ENCODE peak calls at places on chromosomes 13 and 19, in nine cellular contexts. X, H, R, Q, N, T, P, W and Y are unnamed samples.

GRCh38 chr13:23771966-23772365 is 117.2 kb downstream of the MIPEP start:
- DNase-seq in X (no peak), R (no peak), T (no peak), Q (no peak), W (peak), P (peak), H (no peak), N (peak), Y (peak)

GRCh38 chr13:92842145-92842544 is 384.5 kb upstream of the GPC6 start:
- DNase-seq in T (peak), N (no peak), H (no peak), R (no peak), Q (no peak), X (no peak), P (peak), W (peak), Y (peak)

GRCh38 chr19:43682824-43683661 is 13.1 kb upstream of the PLAUR start:
- DNase-seq in W (no peak), T (no peak), R (no peak), N (no peak), X (no peak), H (no peak), P (no peak), Q (no peak), Y (no peak)

GRCh38 chr19:56076413-56076998 is 44.6 kb downstream of the ZNF787 start:
- DNase-seq in H (peak), Q (no peak), P (no peak), T (peak), W (peak), N (peak), X (peak), R (peak), Y (peak)

GRCh38 chr19:1076951-1077350 is 10.0 kb downstream of the ARHGAP45 start:
- DNase-seq in N (no peak), P (no peak), R (peak), X (peak), Q (peak), T (no peak), W (no peak), H (peak), Y (no peak)

GRCh38 chr19:57110592-57111328 is 9.0 kb upstream of the USP29 start:
- DNase-seq in X (no peak), W (no peak), N (no peak), T (no peak), P (no peak), H (peak), Q (no peak), R (no peak), Y (no peak)

GRCh38 chr13:76148374-76148773 is 512.2 kb downstream of the LMO7 start:
- DNase-seq in T (no peak), H (no peak), P (no peak), N (no peak), W (no peak), X (no peak), Q (no peak), R (no peak), Y (no peak)

GRCh38 chr13:23941216-23941615 is 43.9 kb upstream of the C1QTNF9B start:
- DNase-seq in T (no peak), X (no peak), R (no peak), H (no peak), P (no peak), Q (no peak), W (no peak), N (no peak), Y (no peak)

GRCh38 chr13:73556902-73557301 is 498.1 kb downstream of the KLF5 start:
- DNase-seq in X (no peak), Q (no peak), H (no peak), R (no peak), T (no peak), P (peak), N (no peak), W (no peak), Y (no peak)

GRCh38 chr19:45172173-45172572 is 5.9 kb downstream of the TRAPPC6A start:
- DNase-seq in R (no peak), T (no peak), X (no peak), P (no peak), Q (no peak), W (no peak), H (no peak), N (no peak), Y (no peak)

GRCh38 chr13:24281188-24282008 is 28.0 kb upstream of the C1QTNF9 start:
- DNase-seq in H (no peak), T (no peak), Q (no peak), N (no peak), P (no peak), W (no peak), X (no peak), R (no peak), Y (no peak)

GRCh38 chr19:57302020-57302465 is 18.2 kb upstream of the ZNF543 start:
- DNase-seq in X (no peak), N (no peak), R (no peak), P (peak), H (peak), Q (no peak), T (peak), W (peak), Y (peak)

GRCh38 chr19:50909240-50910070 is 1.7 kb downstream of the KLK4 start:
- DNase-seq in X (no peak), T (no peak), Q (peak), H (peak), R (no peak), W (no peak), N (peak), P (no peak), Y (no peak)

GRCh38 chr13:43564941-43565340 is 221.8 kb downstream of the ENOX1 start:
- DNase-seq in Q (no peak), P (no peak), X (no peak), T (no peak), W (no peak), H (no peak), N (no peak), R (no peak), Y (no peak)

GRCh38 chr19:55809381-55810058 is 22.3 kb downstream of the NLRP11 start:
- DNase-seq in W (peak), P (no peak), Q (peak), T (peak), H (peak), X (no peak), N (no peak), R (no peak), Y (peak)

GRCh38 chr19:6800991-6801396 is 28.5 kb downstream of the VAV1 start:
- DNase-seq in X (no peak), Q (no peak), H (no peak), W (peak), T (peak), N (no peak), R (no peak), P (peak), Y (peak)

GRCh38 chr19:35045667-35046300 is 4.3 kb downstream of the HPN start:
- DNase-seq in W (peak), T (no peak), Q (no peak), X (no peak), H (peak), R (peak), P (no peak), N (no peak), Y (peak)

GRCh38 chr13:46071590-46072249 is 19.2 kb upstream of the ZC3H13 start:
- DNase-seq in T (no peak), X (no peak), N (no peak), W (no peak), R (no peak), P (no peak), Q (no peak), H (peak), Y (no peak)

GRCh38 chr19:40740747-40741146 is 9.5 kb downstream of the ACTMAP start:
- DNase-seq in Q (no peak), H (no peak), N (no peak), R (no peak), W (peak), X (no peak), T (peak), P (no peak), Y (peak)

GRCh38 chr19:55446060-55446459 is 3.0 kb upstream of the SHISA7 start:
- DNase-seq in H (no peak), Q (no peak), W (no peak), X (no peak), N (no peak), R (no peak), T (no peak), P (no peak), Y (no peak)

GRCh38 chr13:97234236-97234635 is 12.1 kb downstream of the MBNL2 start:
- DNase-seq in H (no peak), P (no peak), R (no peak), Q (no peak), W (no peak), N (no peak), X (no peak), T (no peak), Y (no peak)

GRCh38 chr13:51549050-51549449 is 35.2 kb upstream of the WDFY2 start:
- DNase-seq in P (no peak), T (no peak), N (no peak), Q (peak), H (peak), R (no peak), X (no peak), W (no peak), Y (no peak)

GRCh38 chr13:25679936-25680335 is 308.2 kb downstream of the ATP8A2 start:
- DNase-seq in P (no peak), T (no peak), Q (no peak), X (no peak), W (no peak), H (no peak), N (no peak), R (no peak), Y (no peak)

GRCh38 chr13:73079359-73079758 is 20.6 kb downstream of the KLF5 start:
- DNase-seq in T (no peak), W (no peak), Q (no peak), N (no peak), H (no peak), X (no peak), R (no peak), P (no peak), Y (no peak)

DNA sequence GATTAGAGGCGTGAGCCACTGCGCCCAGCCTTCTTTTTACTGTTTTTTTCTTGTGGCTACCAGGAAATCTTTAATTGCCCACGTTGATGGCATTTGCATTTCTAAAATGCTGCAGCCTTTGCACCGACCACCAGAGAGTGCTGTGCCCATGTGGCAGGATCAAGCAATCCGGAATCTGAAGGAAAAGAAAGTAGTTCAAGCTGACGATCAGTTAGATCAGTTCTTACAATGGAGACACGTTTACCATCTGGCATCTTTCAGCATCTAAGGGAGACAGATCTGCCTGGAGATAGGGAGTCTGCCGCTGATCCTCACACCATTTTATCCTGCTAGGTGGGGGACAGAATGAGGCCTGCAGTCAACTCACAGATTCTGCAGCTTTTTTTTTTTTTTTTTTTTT is 19.9 kb downstream of the TINCR start:
- DNase-seq in P (no peak), T (no peak), N (peak), H (peak), W (peak), R (no peak), Q (no peak), X (no peak), Y (peak)
- TF ChIP-seq CTCF in P (peak), T (peak), N (peak), H (peak), W (peak), R (no peak), Q (peak), X (peak), Y (peak)

GRCh38 chr13:86729206-86729605 is 930.0 kb upstream of the SLITRK6 start:
- DNase-seq in W (no peak), T (no peak), N (no peak), Q (no peak), H (peak), R (no peak), P (no peak), X (no peak), Y (no peak)

GRCh38 chr13:86725105-86725504 is 925.9 kb upstream of the SLITRK6 start:
- DNase-seq in N (no peak), R (no peak), W (no peak), Q (no peak), X (no peak), P (no peak), H (peak), T (no peak), Y (no peak)
- TF ChIP-seq CTCF in N (no peak), R (no peak), W (no peak), Q (no peak), X (no peak), P (no peak), H (no peak), T (no peak), Y (no peak)

GRCh38 chr13:33053397-33054066 is 37.3 kb downstream of the KL start:
- DNase-seq in W (peak), N (no peak), H (no peak), R (no peak), X (no peak), T (no peak), P (peak), Q (no peak), Y (no peak)

GRCh38 chr13:33058816-33059215 is 42.6 kb downstream of the KL start:
- DNase-seq in P (no peak), Q (no peak), H (no peak), W (no peak), R (no peak), N (no peak), X (no peak), T (no peak), Y (no peak)

GRCh38 chr13:33052446-33052845 is 36.2 kb downstream of the KL start:
- DNase-seq in W (peak), Q (no peak), N (no peak), P (peak), X (no peak), T (no peak), H (no peak), R (no peak), Y (peak)

GRCh38 chr13:33060815-33061214 is 44.6 kb downstream of the KL start:
- DNase-seq in X (no peak), R (no peak), Q (no peak), P (no peak), N (no peak), T (no peak), H (no peak), W (no peak), Y (no peak)

DNA sequence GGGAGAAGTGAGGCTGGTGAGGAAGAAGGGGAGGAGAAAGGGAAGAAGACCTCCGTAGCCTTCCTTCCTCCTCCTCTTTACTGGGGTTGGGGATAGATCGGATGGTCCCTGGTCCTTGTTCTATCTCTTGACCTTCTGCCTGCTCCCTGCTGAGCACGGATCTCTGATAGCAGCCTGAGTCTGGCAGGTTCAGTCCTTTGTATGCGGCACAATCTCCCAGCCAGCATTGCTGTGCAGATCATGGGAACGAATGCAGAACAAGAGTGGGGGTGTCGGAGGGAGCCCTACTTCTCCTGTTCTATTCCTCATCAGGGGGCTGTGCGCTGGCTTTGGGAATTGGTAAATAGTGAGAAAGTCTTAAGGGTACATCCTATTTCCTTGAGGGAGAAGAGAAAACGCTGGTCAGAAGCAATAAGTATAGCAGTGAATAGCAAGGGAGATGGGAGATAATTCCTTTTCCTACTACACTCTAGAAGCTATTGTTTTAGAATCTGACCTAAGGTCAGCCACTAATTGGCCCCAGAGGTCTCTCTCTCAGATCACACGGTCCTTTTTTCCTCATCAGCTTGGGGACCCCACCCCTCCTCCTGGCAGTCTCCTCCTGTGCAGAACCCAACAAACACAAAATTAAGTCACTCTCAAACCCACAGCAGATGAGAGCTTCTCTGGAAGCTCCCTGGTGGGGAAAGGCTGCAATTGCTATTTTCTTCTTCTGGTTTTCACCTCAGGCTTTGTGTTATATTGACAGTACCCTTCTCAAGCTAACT is 41.0 kb downstream of the KL start:
- DNase-seq in X (no peak), N (no peak), P (no peak), W (peak), T (no peak), Q (no peak), R (no peak), H (peak), Y (peak)
- TF ChIP-seq CTCF in X (no peak), N (peak), P (peak), W (peak), T (peak), Q (peak), R (no peak), H (peak), Y (peak)

GRCh38 chr19:32359581-32359980 is 14.2 kb downstream of the ZNF507 start:
- DNase-seq in W (no peak), T (no peak), R (no peak), Q (no peak), H (no peak), X (no peak), N (no peak), P (no peak), Y (no peak)
- TF ChIP-seq CTCF in W (no peak), T (no peak), R (no peak), Q (no peak), H (no peak), X (no peak), N (no peak), P (no peak), Y (no peak)

GRCh38 chr19:9836021-9836420 is 903 bp downstream of the PIN1 start:
- DNase-seq in H (peak), R (no peak), X (no peak), T (peak), Q (no peak), N (peak), P (no peak), W (peak), Y (peak)
- TF ChIP-seq CTCF in H (peak), R (no peak), X (no peak), T (peak), Q (no peak), N (no peak), P (no peak), W (peak), Y (no peak)

DNA sequence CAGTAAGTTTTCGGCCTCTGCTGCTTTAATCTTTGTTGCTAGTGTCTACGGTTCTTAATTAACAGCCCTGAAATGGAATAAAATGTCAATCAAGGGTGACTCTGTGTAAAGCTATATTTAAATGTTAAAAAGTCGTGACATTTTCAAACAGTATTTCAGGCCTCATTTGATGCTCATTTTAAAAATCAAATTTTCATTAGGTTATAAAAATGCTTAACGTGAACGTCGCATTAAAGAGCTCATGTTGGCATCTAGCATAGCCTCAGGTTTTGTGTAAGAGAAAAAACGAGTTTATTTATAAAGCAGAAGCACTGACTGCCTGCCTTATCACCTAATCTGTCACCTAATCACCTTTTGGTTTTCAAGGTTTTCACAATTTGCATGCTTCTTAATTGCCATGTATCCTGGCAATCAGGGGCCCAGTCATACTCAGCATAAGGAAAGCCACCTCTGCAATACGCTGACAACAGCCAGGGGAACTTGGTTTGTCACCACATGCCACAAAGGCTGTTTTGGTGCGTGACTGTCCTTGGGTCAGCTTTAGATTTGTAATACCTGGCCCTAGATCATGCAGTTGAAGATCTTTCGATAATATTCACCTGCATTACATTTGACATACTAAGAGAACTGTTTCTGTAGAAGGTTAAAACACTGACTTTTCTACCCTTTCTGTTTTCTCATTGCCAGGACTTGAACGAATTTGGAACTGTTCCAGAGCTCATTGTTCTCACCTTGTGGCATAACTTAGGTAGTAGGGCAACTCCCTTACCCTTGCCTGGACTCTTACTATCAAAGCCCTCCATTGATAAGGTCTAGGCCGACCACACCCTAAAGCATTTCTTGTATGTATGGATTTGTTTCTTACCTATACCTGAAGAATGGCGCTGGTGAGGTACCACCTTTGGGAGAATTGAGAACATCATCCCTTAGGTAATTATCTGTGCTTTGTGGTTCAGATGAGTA is 112.5 kb downstream of the TEX26 start:
- DNase-seq in W (no peak), P (no peak), X (no peak), R (no peak), N (no peak), Q (no peak), H (no peak), T (no peak), Y (no peak)
- TF ChIP-seq CTCF in W (no peak), P (no peak), X (no peak), R (peak), N (no peak), Q (no peak), H (no peak), T (no peak), Y (peak)

DNA sequence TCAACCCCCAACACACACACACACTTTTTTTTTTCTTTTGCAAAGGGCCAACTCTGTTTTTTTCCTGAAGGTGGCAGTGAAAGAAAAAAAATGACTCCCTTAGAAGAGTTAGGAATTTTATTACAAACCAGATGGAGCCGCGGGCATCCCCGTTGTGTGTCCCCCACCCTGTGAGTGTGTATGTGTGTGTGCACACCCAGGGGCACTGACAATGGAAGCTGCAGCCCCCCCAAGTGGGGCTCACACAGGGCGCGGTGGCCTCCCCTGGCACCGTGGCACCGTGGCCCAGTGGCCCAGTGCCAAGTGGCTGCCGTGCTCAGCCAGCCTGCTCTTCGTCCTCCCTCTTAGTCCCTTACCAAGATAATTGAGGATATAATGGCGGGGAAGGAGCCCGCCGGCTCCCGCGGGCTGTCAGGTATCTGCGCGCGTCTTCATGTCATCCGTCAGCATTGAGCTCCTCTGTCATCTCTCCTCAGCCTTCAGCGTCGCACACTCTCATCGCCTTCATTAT is 314.1 kb downstream of the ZNF536 start:
- DNase-seq in N (no peak), H (no peak), Q (no peak), X (no peak), R (no peak), W (peak), T (no peak), P (peak), Y (peak)
- TF ChIP-seq CTCF in N (peak), H (no peak), Q (no peak), X (no peak), R (no peak), W (peak), T (peak), P (peak), Y (peak)